ENCODE peak calls at places on chromosomes 11 and 22, in eight cellular contexts. U, Z, B, I, Y, Q, W and C are unnamed samples.

GRCh38 chr11:60118333-60118732 is 29.9 kb downstream of the MS4A2 start:
- DNase-seq in U (no peak), Z (no peak), B (no peak), I (no peak), Y (no peak), Q (peak), W (no peak), C (no peak)

GRCh38 chr11:75561426-75562047 is 516 bp upstream of the SERPINH1 start:
- DNase-seq in U (no peak), Z (no peak), B (no peak), I (no peak), Y (no peak), Q (no peak), W (no peak), C (no peak)

GRCh38 chr11:33617672-33618362 is 82.8 kb downstream of the C11orf91 start:
- DNase-seq in U (no peak), Z (no peak), B (no peak), I (no peak), Y (no peak), Q (no peak), W (peak), C (no peak)

GRCh38 chr22:47616396-47617020 is 854.1 kb downstream of the TBC1D22A start:
- DNase-seq in U (no peak), Z (no peak), B (no peak), I (no peak), Y (no peak), Q (no peak), W (no peak), C (no peak)

GRCh38 chr11:75673977-75674582 is 5.2 kb upstream of the MAP6 start:
- DNase-seq in U (no peak), Z (no peak), B (no peak), I (no peak), Y (peak), Q (peak), W (peak), C (peak)

GRCh38 chr22:24333301-24333700 is 62.7 kb downstream of the SPECC1L start:
- DNase-seq in U (no peak), Z (no peak), B (no peak), I (no peak), Y (peak), Q (no peak), W (peak), C (peak)

GRCh38 chr11:72292106-72292790 is 48.3 kb upstream of the PHOX2A start:
- DNase-seq in U (no peak), Z (no peak), B (no peak), I (no peak), Y (no peak), Q (no peak), W (no peak), C (no peak)

GRCh38 chr22:17882727-17883126 is 108.5 kb upstream of the BID start:
- DNase-seq in U (no peak), Z (no peak), B (no peak), I (no peak), Y (no peak), Q (no peak), W (no peak), C (no peak)

GRCh38 chr22:31846161-31847115 is 92.6 kb downstream of the DEPDC5 start:
- DNase-seq in U (no peak), Z (no peak), B (no peak), I (no peak), Y (peak), Q (peak), W (peak), C (peak)

GRCh38 chr11:131629925-131630324 is 259.5 kb downstream of the NTM start:
- DNase-seq in U (no peak), Z (no peak), B (no peak), I (no peak), Y (no peak), Q (no peak), W (no peak), C (no peak)

GRCh38 chr22:48507595-48508350 is 1319.9 kb downstream of the BRD1 start:
- DNase-seq in U (no peak), Z (no peak), B (no peak), I (peak), Y (no peak), Q (no peak), W (no peak), C (no peak)

GRCh38 chr22:37782340-37783168 is 25.2 kb upstream of the GCAT start:
- DNase-seq in U (no peak), Z (no peak), B (no peak), I (no peak), Y (peak), Q (no peak), W (peak), C (no peak)

GRCh38 chr22:31980628-31981027 is 36.3 kb downstream of the YWHAH start:
- DNase-seq in U (no peak), Z (no peak), B (no peak), I (no peak), Y (no peak), Q (no peak), W (no peak), C (no peak)

GRCh38 chr11:34266090-34266912 is 91.5 kb downstream of the ABTB2 start:
- DNase-seq in U (no peak), Z (peak), B (no peak), I (no peak), Y (peak), Q (no peak), W (peak), C (peak)

GRCh38 chr11:102734650-102735049 is 9.9 kb upstream of the MMP8 start:
- DNase-seq in U (no peak), Z (no peak), B (no peak), I (no peak), Y (no peak), Q (no peak), W (no peak), C (no peak)

GRCh38 chr22:47298017-47298820 is 535.8 kb downstream of the TBC1D22A start:
- DNase-seq in U (no peak), Z (no peak), B (no peak), I (no peak), Y (no peak), Q (no peak), W (no peak), C (no peak)

GRCh38 chr11:11446967-11447366 is 93.9 kb upstream of the CSNK2A3 start:
- DNase-seq in U (no peak), Z (no peak), B (no peak), I (no peak), Y (no peak), Q (no peak), W (no peak), C (no peak)

GRCh38 chr11:70225629-70226582 is 22.8 kb downstream of the FADD start:
- DNase-seq in U (no peak), Z (no peak), B (peak), I (no peak), Y (no peak), Q (no peak), W (no peak), C (peak)

GRCh38 chr11:19670030-19670761 is 42.4 kb upstream of the NAV2 start:
- DNase-seq in U (no peak), Z (no peak), B (no peak), I (no peak), Y (peak), Q (no peak), W (peak), C (no peak)

GRCh38 chr11:43772733-43773132 is 92.2 kb downstream of the HSD17B12 start:
- DNase-seq in U (no peak), Z (no peak), B (no peak), I (no peak), Y (no peak), Q (no peak), W (no peak), C (no peak)

GRCh38 chr11:112769573-112769972 is 191.6 kb upstream of the NCAM1 start:
- DNase-seq in U (no peak), Z (no peak), B (no peak), I (no peak), Y (no peak), Q (no peak), W (peak), C (no peak)

GRCh38 chr11:81497202-81497804 is 1236.4 kb downstream of the FAM181B start:
- DNase-seq in U (peak), Z (no peak), B (no peak), I (no peak), Y (peak), Q (peak), W (peak), C (peak)

GRCh38 chr11:76699461-76700091 is 29.0 kb upstream of the LRRC32 start:
- DNase-seq in U (no peak), Z (no peak), B (no peak), I (no peak), Y (peak), Q (no peak), W (peak), C (no peak)

GRCh38 chr22:44755956-44756361 is 3.6 kb downstream of the ARHGAP8 start:
- DNase-seq in U (no peak), Z (no peak), B (no peak), I (peak), Y (no peak), Q (no peak), W (no peak), C (no peak)

GRCh38 chr22:44437493-44438015 is 60.5 kb downstream of the RTL6 start:
- DNase-seq in U (no peak), Z (no peak), B (no peak), I (no peak), Y (peak), Q (no peak), W (peak), C (no peak)

GRCh38 chr22:46040471-46041465 is 63.8 kb upstream of the WNT7B start:
- DNase-seq in U (no peak), Z (peak), B (peak), I (no peak), Y (no peak), Q (peak), W (no peak), C (no peak)

GRCh38 chr11:128859563-128860441 is 7.3 kb downstream of the KCNJ1 start:
- DNase-seq in U (peak), Z (peak), B (peak), I (peak), Y (peak), Q (peak), W (peak), C (peak)

GRCh38 chr11:128289048-128289447 is 298.3 kb downstream of the ETS1 start:
- DNase-seq in U (no peak), Z (no peak), B (no peak), I (no peak), Y (no peak), Q (no peak), W (peak), C (no peak)

GRCh38 chr22:47059701-47060161 is 297.3 kb downstream of the TBC1D22A start:
- DNase-seq in U (no peak), Z (no peak), B (no peak), I (no peak), Y (no peak), Q (peak), W (peak), C (no peak)

GRCh38 chr11:67320011-67320410 is 16.7 kb downstream of the SSH3 start:
- DNase-seq in U (no peak), Z (no peak), B (no peak), I (no peak), Y (peak), Q (no peak), W (no peak), C (no peak)

GRCh38 chr11:81959341-81959740 is 774.3 kb downstream of the FAM181B start:
- DNase-seq in U (peak), Z (no peak), B (no peak), I (peak), Y (no peak), Q (no peak), W (no peak), C (no peak)

GRCh38 chr22:29816980-29817379 is 21.1 kb downstream of the ASCC2 start:
- DNase-seq in U (no peak), Z (no peak), B (no peak), I (no peak), Y (no peak), Q (no peak), W (no peak), C (no peak)

GRCh38 chr11:112470355-112470754 is 209.7 kb upstream of the PLET1 start:
- DNase-seq in U (no peak), Z (no peak), B (no peak), I (no peak), Y (peak), Q (no peak), W (no peak), C (no peak)

GRCh38 chr22:49422668-49423067 is 405.0 kb downstream of the BRD1 start:
- DNase-seq in U (no peak), Z (no peak), B (no peak), I (no peak), Y (no peak), Q (no peak), W (no peak), C (no peak)

GRCh38 chr11:11844272-11844671 is 2.5 kb downstream of the USP47 start:
- DNase-seq in U (no peak), Z (no peak), B (no peak), I (no peak), Y (no peak), Q (no peak), W (no peak), C (no peak)

GRCh38 chr11:46055371-46055770 is 65.9 kb downstream of the PHF21A start:
- DNase-seq in U (peak), Z (no peak), B (no peak), I (no peak), Y (peak), Q (no peak), W (peak), C (peak)

GRCh38 chr11:122033631-122034030 is 82.4 kb downstream of the BLID start:
- DNase-seq in U (no peak), Z (no peak), B (no peak), I (no peak), Y (no peak), Q (no peak), W (no peak), C (no peak)

GRCh38 chr11:1824221-1825038 is 10.4 kb upstream of the SYT8 start:
- DNase-seq in U (no peak), Z (no peak), B (no peak), I (no peak), Y (no peak), Q (no peak), W (no peak), C (no peak)

GRCh38 chr11:1659478-1659877 is 29.9 kb downstream of the KRTAP5-5 start:
- DNase-seq in U (no peak), Z (no peak), B (peak), I (no peak), Y (no peak), Q (peak), W (no peak), C (no peak)

GRCh38 chr11:110527146-110527545 is 97.4 kb downstream of the FDX1 start:
- DNase-seq in U (no peak), Z (no peak), B (no peak), I (no peak), Y (peak), Q (no peak), W (peak), C (no peak)

DNA sequence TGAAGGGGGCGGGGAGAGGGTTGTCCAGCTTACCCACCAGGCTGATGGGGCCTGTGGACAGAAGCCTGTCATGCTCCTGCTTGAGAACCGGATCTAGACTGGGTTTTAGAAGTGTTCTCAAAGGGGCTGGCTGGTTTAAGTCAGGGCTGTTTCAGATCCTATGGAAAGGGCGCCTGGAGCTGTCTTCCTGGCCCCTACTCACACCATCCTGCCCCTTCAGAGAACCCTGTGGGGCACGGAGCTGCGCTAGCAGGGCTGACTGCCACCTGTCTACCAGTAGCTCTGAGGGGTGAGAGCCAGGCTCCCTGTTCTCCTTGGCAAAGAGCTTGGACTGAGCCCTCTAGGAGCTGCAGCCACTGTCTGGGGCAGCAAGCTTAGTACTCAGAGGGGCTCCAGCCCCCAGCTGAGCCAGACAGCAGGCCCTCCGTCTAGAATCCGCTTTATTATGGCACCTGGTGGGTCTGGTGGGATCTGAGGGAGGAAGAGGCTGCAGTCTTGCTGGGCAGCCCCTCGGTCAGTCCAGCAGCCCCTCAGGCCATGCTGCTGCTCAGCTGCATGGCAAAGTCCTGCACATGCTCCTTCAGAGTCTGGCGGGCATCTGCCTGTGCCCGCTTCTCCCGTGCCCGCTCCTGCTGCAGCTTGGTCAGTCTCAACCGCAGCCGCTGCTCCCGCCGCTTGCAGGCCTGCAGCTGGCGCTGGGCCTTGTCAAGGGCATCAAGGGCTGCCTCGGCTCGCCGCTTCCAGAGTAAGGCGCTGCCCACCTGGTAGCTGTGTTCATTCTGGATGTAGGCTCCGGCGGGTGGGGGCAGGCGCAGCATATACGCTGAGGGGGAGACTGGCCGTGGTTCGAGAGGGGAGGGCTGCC is 2.3 kb downstream of the THAP7 start:
- DNase-seq in U (no peak), Z (no peak), B (no peak), I (no peak), Y (no peak), Q (no peak), W (no peak), C (no peak)
- H3K4me3 ChIP-seq in U (no peak), Z (peak), B (peak), I (peak), Y (no peak), Q (peak), W (no peak), C (no peak)

GRCh38 chr22:39144101-39144815 is 8.2 kb downstream of the CBX7 start:
- DNase-seq in U (no peak), Z (no peak), B (peak), I (peak), Y (peak), Q (peak), W (peak), C (peak)
- H3K4me3 ChIP-seq in U (peak), Z (peak), B (peak), I (peak), Y (peak), Q (peak), W (peak), C (peak)

GRCh38 chr22:21736948-21737347 is 1.4 kb upstream of the YPEL1 start:
- DNase-seq in U (no peak), Z (no peak), B (no peak), I (no peak), Y (no peak), Q (no peak), W (no peak), C (no peak)

GRCh38 chr22:21734540-21735197 is 925 bp downstream of the YPEL1 start:
- DNase-seq in U (no peak), Z (no peak), B (no peak), I (no peak), Y (no peak), Q (peak), W (no peak), C (no peak)

GRCh38 chr22:21735198-21736083 is at the start of gene YPEL1:
- DNase-seq in U (peak), Z (peak), B (peak), I (peak), Y (peak), Q (peak), W (peak), C (peak)

GRCh38 chr22:21738081-21738480 is 2.5 kb upstream of the YPEL1 start:
- DNase-seq in U (no peak), Z (no peak), B (no peak), I (no peak), Y (no peak), Q (no peak), W (no peak), C (no peak)

GRCh38 chr22:21736084-21736642 is 569 bp upstream of the YPEL1 start:
- DNase-seq in U (no peak), Z (no peak), B (no peak), I (no peak), Y (no peak), Q (no peak), W (no peak), C (no peak)
- H3K4me3 ChIP-seq in U (peak), Z (peak), B (peak), I (peak), Y (peak), Q (peak), W (no peak), C (peak)

GRCh38 chr11:118620529-118621070 is 13.2 kb downstream of the PHLDB1 start:
- DNase-seq in U (no peak), Z (peak), B (peak), I (no peak), Y (no peak), Q (no peak), W (peak), C (peak)

GRCh38 chr11:118615996-118616395 is 8.6 kb downstream of the PHLDB1 start:
- DNase-seq in U (no peak), Z (no peak), B (peak), I (no peak), Y (no peak), Q (no peak), W (no peak), C (no peak)

GRCh38 chr11:118618991-118619375 is 11.6 kb downstream of the PHLDB1 start:
- DNase-seq in U (no peak), Z (peak), B (peak), I (no peak), Y (peak), Q (no peak), W (peak), C (peak)

GRCh38 chr11:118619444-118620205 is 12.2 kb downstream of the PHLDB1 start:
- DNase-seq in U (no peak), Z (no peak), B (peak), I (peak), Y (peak), Q (no peak), W (peak), C (peak)

DNA sequence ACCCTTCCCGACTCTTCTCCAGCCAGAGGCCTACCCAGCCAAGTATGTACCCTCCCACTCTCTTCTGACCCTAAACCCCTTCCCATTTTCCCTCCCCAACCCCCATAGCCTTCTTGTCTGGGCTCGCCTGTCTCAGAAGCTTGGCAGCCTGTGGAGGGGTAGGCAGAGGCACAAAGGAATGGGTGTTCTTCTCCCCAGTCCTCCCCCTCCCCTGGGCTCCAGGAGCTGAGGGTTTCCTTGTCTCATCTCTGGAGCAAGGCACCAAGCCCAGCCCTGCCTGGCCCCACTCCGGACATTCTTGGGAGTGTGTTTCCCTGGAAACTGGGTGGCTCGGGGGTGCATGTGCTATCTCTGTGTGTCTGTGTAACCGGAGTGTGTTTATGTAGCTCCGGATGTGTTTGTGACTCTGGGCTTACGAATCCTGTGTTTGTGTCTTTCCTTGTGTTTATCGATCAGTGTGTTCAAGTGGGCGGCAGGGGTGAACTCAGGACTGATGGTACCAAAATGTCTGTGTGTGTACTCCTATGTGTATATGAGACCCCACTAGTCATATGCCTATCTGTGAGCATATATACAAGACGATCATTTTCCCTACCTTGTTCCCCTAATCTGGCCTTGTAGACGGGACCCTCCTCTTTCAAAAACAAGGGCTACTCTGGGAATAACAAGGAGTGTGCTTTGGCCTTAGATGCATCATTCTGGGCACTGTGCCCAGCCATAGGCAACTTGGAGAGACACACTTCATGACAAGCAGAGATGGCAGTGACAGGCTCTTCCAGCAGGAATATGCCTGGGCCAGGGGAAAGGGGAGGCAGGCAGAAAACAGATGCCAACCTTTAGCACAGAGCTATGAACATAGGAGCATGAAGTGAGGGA is 10.9 kb downstream of the PHLDB1 start:
- DNase-seq in U (no peak), Z (peak), B (peak), I (peak), Y (peak), Q (no peak), W (peak), C (peak)
- H3K4me3 ChIP-seq in U (no peak), Z (peak), B (peak), I (no peak), Y (no peak), Q (no peak), W (peak), C (peak)